ENCODE peak calls at places on chromosome 6, in seven cellular contexts. H, V, N, F, T, O and P are unnamed samples.

GRCh38 chr6:19869464-19869863 is 32.3 kb downstream of the ID4 start:
- DNase-seq in H (peak; percentile 33), V (no peak), N (no peak), F (no peak), T (no peak), O (no peak), P (no peak)

GRCh38 chr6:109296971-109297372 is 85.3 kb downstream of the CD164 start:
- DNase-seq in H (no peak), V (no peak), N (no peak), F (no peak), T (no peak), O (no peak), P (no peak)

GRCh38 chr6:153272201-153272980 is 141.3 kb upstream of the RGS17 start:
- DNase-seq in H (no peak), V (no peak), N (no peak), F (no peak), T (no peak), O (no peak), P (no peak)

GRCh38 chr6:90953405-90954161 is 366.7 kb upstream of the MAP3K7 start:
- DNase-seq in H (no peak), V (no peak), N (no peak), F (no peak), T (no peak), O (no peak), P (no peak)

GRCh38 chr6:119351005-119351394 is 1.4 kb upstream of the MAN1A1 start:
- DNase-seq in H (no peak), V (no peak), N (no peak), F (no peak), T (no peak), O (no peak), P (no peak)

GRCh38 chr6:85192186-85192585 is 257.7 kb upstream of the NT5E start:
- DNase-seq in H (no peak), V (no peak), N (no peak), F (no peak), T (no peak), O (no peak), P (no peak)

GRCh38 chr6:100678027-100678426 is 203.1 kb downstream of the ASCC3 start:
- DNase-seq in H (no peak), V (no peak), N (no peak), F (no peak), T (no peak), O (no peak), P (no peak)

GRCh38 chr6:169803816-169804340 is 52.5 kb downstream of the ERMARD start:
- DNase-seq in H (no peak), V (no peak), N (no peak), F (no peak), T (no peak), O (no peak), P (no peak)

GRCh38 chr6:63272397-63272796 is 47.4 kb downstream of the LGSN start:
- DNase-seq in H (peak; percentile 46), V (no peak), N (no peak), F (no peak), T (no peak), O (no peak), P (no peak)

GRCh38 chr6:135146160-135146920 is 34.8 kb upstream of the MYB start:
- DNase-seq in H (peak; percentile 30), V (no peak), N (no peak), F (no peak), T (no peak), O (no peak), P (no peak)

GRCh38 chr6:85464260-85464644 is 14.4 kb downstream of the NT5E start:
- DNase-seq in H (no peak), V (peak; percentile 54), N (no peak), F (no peak), T (no peak), O (no peak), P (no peak)

GRCh38 chr6:8085053-8085511 is 17.3 kb downstream of the EEF1E1 start:
- DNase-seq in H (no peak), V (peak; percentile 51), N (peak; percentile 37), F (no peak), T (no peak), O (no peak), P (peak; percentile 80)

GRCh38 chr6:11789754-11790153 is 11.2 kb upstream of the ADTRP start:
- DNase-seq in H (no peak), V (no peak), N (no peak), F (no peak), T (no peak), O (no peak), P (no peak)

GRCh38 chr6:22667855-22668254 is 98.5 kb downstream of the HDGFL1 start:
- DNase-seq in H (no peak), V (no peak), N (no peak), F (no peak), T (no peak), O (no peak), P (no peak)

GRCh38 chr6:21596379-21597242 is 3.1 kb downstream of the SOX4 start:
- DNase-seq in H (peak; percentile 71), V (peak; percentile 40), N (peak; percentile 31), F (no peak), T (peak; percentile 68), O (peak; percentile 22), P (peak; percentile 66)

GRCh38 chr6:44224154-44224977 is 971 bp downstream of the SLC29A1 start:
- DNase-seq in H (no peak), V (no peak), N (no peak), F (no peak), T (no peak), O (no peak), P (no peak)

GRCh38 chr6:124223596-124223995 is 419.9 kb downstream of the NKAIN2 start:
- DNase-seq in H (no peak), V (no peak), N (no peak), F (no peak), T (no peak), O (no peak), P (no peak)

GRCh38 chr6:34273242-34273805 is 24.5 kb upstream of the SMIM29 start:
- DNase-seq in H (no peak), V (peak; percentile 50), N (peak; percentile 46), F (no peak), T (peak; percentile 65), O (no peak), P (peak; percentile 60)

GRCh38 chr6:152552616-152553209 is 84.4 kb downstream of the SYNE1 start:
- DNase-seq in H (peak; percentile 81), V (peak; percentile 46), N (peak; percentile 71), F (no peak), T (peak; percentile 71), O (peak; percentile 60), P (peak; percentile 65)

DNA sequence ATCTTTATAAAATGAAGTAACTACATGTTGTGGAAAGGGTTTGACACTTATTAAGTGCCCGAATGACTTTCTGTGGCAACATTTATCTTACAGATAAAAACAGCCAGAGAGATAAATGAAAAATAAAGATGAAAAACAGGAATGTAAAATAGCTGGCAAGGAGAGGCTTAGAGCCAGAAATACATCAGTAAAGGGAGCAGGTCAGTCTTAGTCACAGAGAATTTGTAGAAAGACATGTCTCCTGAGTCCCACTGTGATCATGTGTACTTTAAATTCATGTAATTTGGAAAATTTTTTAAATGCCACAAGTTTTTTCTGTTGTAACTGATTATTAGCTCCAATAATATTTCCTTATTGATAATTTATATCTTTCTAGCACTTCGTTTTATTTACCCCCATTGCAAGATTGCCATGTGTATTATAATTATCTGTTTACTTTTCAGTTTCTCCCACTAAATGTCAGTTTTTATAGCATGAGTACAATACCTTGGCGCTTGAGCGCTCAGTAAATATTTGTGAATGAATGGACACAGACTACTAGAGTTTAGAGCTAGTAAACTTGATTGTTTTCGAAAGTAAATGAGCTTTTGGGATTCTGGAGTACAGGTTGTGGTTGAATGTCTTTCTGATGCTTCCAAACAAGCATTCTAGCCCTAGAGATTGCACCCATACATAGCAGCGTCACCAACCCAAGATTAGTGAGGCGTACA is 15.2 kb downstream of the TAB2 start:
- DNase-seq in H (no peak), V (no peak), N (no peak), F (no peak), T (no peak), O (no peak), P (no peak)
- H3K4me1 ChIP-seq in H (peaks cover 55% of the 10 kb centered on the region), V (peaks cover 81% of the 10 kb centered on the region), N (peaks cover 46% of the 10 kb centered on the region), F (peaks cover 69% of the 10 kb centered on the region), T (peaks cover 87% of the 10 kb centered on the region), O (peaks cover 7% of the 10 kb centered on the region), P (no peaks in the 10 kb centered on the region)

GRCh38 chr6:107606407-107606806 is 116.5 kb downstream of the SOBP start:
- DNase-seq in H (peak; percentile 68), V (no peak), N (no peak), F (no peak), T (no peak), O (no peak), P (no peak)
- H3K4me1 ChIP-seq in H (peaks cover 88% of the 10 kb centered on the region), V (peaks cover 33% of the 10 kb centered on the region), N (peaks cover 11% of the 10 kb centered on the region), F (no peaks in the 10 kb centered on the region), T (peaks cover 53% of the 10 kb centered on the region), O (no peaks in the 10 kb centered on the region), P (no peaks in the 10 kb centered on the region)

DNA sequence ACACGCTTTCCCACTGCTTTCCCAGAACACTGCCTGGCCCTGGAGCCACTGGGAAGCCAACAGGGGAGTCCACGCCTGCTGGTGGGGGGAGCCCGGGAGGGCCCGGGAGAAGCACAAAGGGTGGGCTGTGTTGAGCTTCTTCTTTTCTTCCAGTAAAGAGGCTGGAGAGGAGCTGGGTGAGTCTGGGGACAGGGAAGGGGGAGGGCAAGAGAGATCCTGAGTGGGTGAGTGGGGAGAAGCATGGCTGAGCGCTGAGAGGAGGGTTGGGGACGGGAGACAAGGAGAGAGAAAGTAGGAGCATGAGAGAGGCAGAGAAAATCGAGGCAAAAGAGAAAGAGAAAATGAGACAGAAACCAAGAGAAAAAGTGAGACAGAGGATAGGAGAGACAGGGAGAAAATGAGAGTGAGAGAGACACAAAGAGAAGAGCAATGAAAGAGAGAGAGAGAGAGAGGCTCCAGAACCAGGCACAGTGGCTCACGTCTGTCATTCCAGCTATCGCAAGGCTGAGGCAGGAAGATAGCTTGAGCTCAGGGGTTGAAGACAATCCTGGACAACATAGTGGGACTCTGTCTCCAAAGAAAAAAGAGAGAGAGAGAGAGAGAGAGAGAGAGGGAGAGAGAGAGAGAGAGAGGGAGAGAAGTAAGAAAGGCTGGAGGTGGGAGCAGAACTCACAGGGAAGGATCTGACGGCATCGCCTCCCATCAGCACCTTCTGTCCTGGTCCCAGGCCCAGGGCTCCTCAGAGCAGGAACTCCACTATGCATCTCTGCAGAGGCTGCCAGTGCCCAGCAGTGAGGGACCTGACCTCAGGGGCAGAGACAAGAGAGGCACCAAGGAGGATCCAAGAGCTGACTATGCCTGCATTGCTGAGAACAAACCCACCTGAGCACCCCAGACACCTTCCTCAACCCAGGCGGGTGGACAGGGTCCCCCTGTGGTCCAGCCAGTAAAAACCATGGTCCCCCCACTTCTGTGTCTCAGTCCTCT is 2.0 kb downstream of the LST1 start:
- DNase-seq in H (no peak), V (no peak), N (no peak), F (no peak), T (no peak), O (no peak), P (no peak)
- H3K4me1 ChIP-seq in H (no peaks in the 10 kb centered on the region), V (no peaks in the 10 kb centered on the region), N (peaks cover 7% of the 10 kb centered on the region), F (peaks cover 68% of the 10 kb centered on the region), T (no peaks in the 10 kb centered on the region), O (no peaks in the 10 kb centered on the region), P (no peaks in the 10 kb centered on the region)

GRCh38 chr6:26332843-26333242 is 32.2 kb upstream of the BTN3A2 start:
- DNase-seq in H (no peak), V (no peak), N (no peak), F (no peak), T (no peak), O (no peak), P (no peak)
- H3K4me1 ChIP-seq in H (peaks cover 8% of the 10 kb centered on the region), V (peaks cover 7% of the 10 kb centered on the region), N (peaks cover 4% of the 10 kb centered on the region), F (peaks cover 5% of the 10 kb centered on the region), T (peaks cover 6% of the 10 kb centered on the region), O (no peaks in the 10 kb centered on the region), P (peaks cover 13% of the 10 kb centered on the region)

DNA sequence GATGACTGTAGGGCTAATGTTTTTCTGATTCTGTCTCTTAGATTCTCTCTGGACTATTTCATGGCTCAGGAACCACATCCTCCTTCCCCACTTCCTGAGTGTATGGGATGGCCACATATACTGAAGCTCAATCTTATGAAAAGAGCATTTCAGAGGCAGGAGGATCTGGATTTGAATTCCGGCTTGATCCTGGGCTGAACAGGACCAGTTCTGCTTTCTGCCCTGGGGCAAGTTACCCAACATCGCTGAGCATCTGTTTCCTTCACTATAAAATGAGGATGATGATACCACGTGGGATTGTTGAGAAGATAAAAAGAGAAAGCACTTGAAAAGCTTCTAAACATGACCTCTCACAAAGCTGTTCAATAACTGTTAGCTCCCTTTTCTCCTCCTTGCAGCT is 168.4 kb upstream of the TNFAIP3 start:
- DNase-seq in H (no peak), V (peak; percentile 43), N (no peak), F (no peak), T (no peak), O (no peak), P (no peak)
- H3K4me1 ChIP-seq in H (peaks cover 9% of the 10 kb centered on the region), V (peaks cover 14% of the 10 kb centered on the region), N (peaks cover 10% of the 10 kb centered on the region), F (peaks cover 4% of the 10 kb centered on the region), T (peaks cover 17% of the 10 kb centered on the region), O (no peaks in the 10 kb centered on the region), P (no peaks in the 10 kb centered on the region)